ENCODE peak calls at places on chromosomes 6 and 20, in eight cellular contexts. F is HT-29; D is endodermal cell; M is Kasumi-1; G is tibial nerve; R is stimulated activated CD8-positive, alpha-beta memory T cell treated with anti-CD3 and anti-CD28 coated beads, Interleukin-7, amount 100 ng/mL, for 1 hour; Y is AG08395; B is heart left ventricle. J is an unnamed sample.

GRCh38 chr6:2447318-2447717 is 201.9 kb upstream of the GMDS start:
- DNase-seq in M (no peak), R (no peak), Y (no peak), B (no peak), D (no peak), F (no peak), G (no peak), J (no peak)

GRCh38 chr6:108359901-108360882 is 65.3 kb downstream of the AFG1L start:
- DNase-seq in D (no peak), G (no peak), B (no peak), R (no peak), M (peak; percentile 68), F (peak; percentile 7), Y (no peak), J (peak; percentile 10)

GRCh38 chr6:122833229-122833556 is 44.1 kb downstream of the SMPDL3A start:
- DNase-seq in B (no peak), G (no peak), R (no peak), F (no peak), D (peak; percentile 57), M (no peak), Y (peak; percentile 14), J (no peak)

GRCh38 chr6:33620584-33621395 is at the start of gene ITPR3:
- DNase-seq in D (peak; percentile 83), R (peak; percentile 45), Y (peak; percentile 59), B (peak; percentile 49), G (peak; percentile 33), M (no peak), F (peak; percentile 86), J (peak; percentile 94)

GRCh38 chr6:159094444-159095252 is 49.9 kb upstream of the TAGAP start:
- DNase-seq in D (peak; percentile 55), G (no peak), B (no peak), M (no peak), Y (no peak), R (no peak), F (no peak), J (peak; percentile 57)

GRCh38 chr20:25399038-25399430 is 8.4 kb upstream of the ABHD12 start:
- DNase-seq in B (no peak), F (peak; percentile 97), R (no peak), G (peak; percentile 81), Y (peak; percentile 76), D (peak; percentile 69), M (peak; percentile 84), J (peak; percentile 69)

GRCh38 chr6:33314515-33314942 is 651 bp upstream of the TAPBP start:
- DNase-seq in R (no peak), G (peak; percentile 80), M (peak; percentile 50), F (peak; percentile 90), D (peak; percentile 73), B (peak; percentile 84), Y (peak; percentile 62), J (peak; percentile 79)

GRCh38 chr6:26183581-26184408 is 96.6 kb downstream of the HFE start:
- DNase-seq in Y (peak; percentile 79), M (peak; percentile 90), D (peak; percentile 91), F (peak; percentile 88), G (no peak), B (peak; percentile 41), R (no peak), J (peak; percentile 73)

GRCh38 chr6:40791004-40791403 is 203.8 kb upstream of the LRFN2 start:
- DNase-seq in R (no peak), F (no peak), D (peak; percentile 92), G (no peak), Y (peak; percentile 46), M (no peak), B (no peak), J (no peak)

GRCh38 chr20:63086421-63087235 is 79.9 kb upstream of the BHLHE23 start:
- DNase-seq in B (peak; percentile 13), G (no peak), D (peak; percentile 31), F (no peak), R (no peak), Y (no peak), M (no peak), J (peak; percentile 54)

GRCh38 chr20:1838479-1839279 is 56.5 kb upstream of the SIRPA start:
- DNase-seq in B (no peak), R (no peak), M (no peak), G (no peak), F (no peak), D (no peak), Y (no peak), J (peak; percentile 62)

GRCh38 chr6:49868951-49869529 is 2.7 kb upstream of the CRISP1 start:
- DNase-seq in G (no peak), Y (no peak), D (no peak), M (no peak), B (no peak), F (no peak), R (no peak), J (no peak)

GRCh38 chr6:129853996-129854711 is 7.0 kb downstream of the TMEM244 start:
- DNase-seq in M (no peak), F (peak; percentile 13), B (no peak), R (no peak), Y (peak; percentile 38), D (no peak), G (no peak), J (no peak)

GRCh38 chr6:69097948-69098347 is 462.9 kb downstream of the ADGRB3 start:
- DNase-seq in R (no peak), M (no peak), G (no peak), Y (no peak), D (no peak), B (no peak), F (no peak), J (no peak)

GRCh38 chr20:53911301-53911700 is 159.1 kb downstream of the BCAS1 start:
- DNase-seq in Y (no peak), B (no peak), D (no peak), G (no peak), F (no peak), M (no peak), R (no peak), J (no peak)

GRCh38 chr6:148776321-148776966 is 29.6 kb downstream of the UST start:
- DNase-seq in F (no peak), D (no peak), R (no peak), M (no peak), G (no peak), B (no peak), Y (peak; percentile 72), J (no peak)

GRCh38 chr6:168359794-168360193 is 40.2 kb upstream of the DACT2 start:
- DNase-seq in D (no peak), F (no peak), Y (no peak), M (no peak), B (peak; percentile 10), R (no peak), G (no peak), J (no peak)

GRCh38 chr20:52972965-52973819 is 1.0 kb downstream of the TSHZ2 start:
- DNase-seq in M (no peak), F (peak; percentile 35), D (peak; percentile 78), G (no peak), B (peak; percentile 23), R (no peak), Y (peak; percentile 26), J (peak; percentile 80)

GRCh38 chr6:93801101-93801847 is 381.9 kb upstream of the EPHA7 start:
- DNase-seq in M (no peak), B (no peak), G (no peak), F (no peak), R (no peak), Y (no peak), D (peak; percentile 63), J (peak; percentile 32)

GRCh38 chr6:12506211-12506610 is 210.4 kb upstream of the PHACTR1 start:
- DNase-seq in B (no peak), M (no peak), G (no peak), F (no peak), Y (no peak), D (no peak), R (no peak), J (no peak)

GRCh38 chr20:34538671-34539123 is 19.8 kb upstream of the MAP1LC3A start:
- DNase-seq in G (peak; percentile 47), R (no peak), F (peak; percentile 79), Y (peak; percentile 77), M (peak; percentile 56), B (no peak), D (peak; percentile 86), J (peak; percentile 81)

GRCh38 chr6:57261896-57262295 is 39.8 kb upstream of the RAB23 start:
- DNase-seq in G (no peak), D (no peak), F (no peak), M (no peak), R (no peak), B (no peak), Y (no peak), J (no peak)

GRCh38 chr6:90523779-90524310 is 63.0 kb downstream of the MAP3K7 start:
- DNase-seq in Y (no peak), G (no peak), M (no peak), B (no peak), R (no peak), F (no peak), D (no peak), J (no peak)